ENCODE peak calls at places on chromosomes 12 and 14, in ten cellular contexts. K, Y, R, N, P, A, F, I, E and Q are unnamed samples.

GRCh38 chr12:59803735-59804134 is 207.9 kb downstream of the SLC16A7 start:
- DNase-seq in K (no peak), Y (no peak), R (no peak), N (no peak), P (no peak), A (no peak), F (no peak), I (peak), E (no peak), Q (no peak)

GRCh38 chr14:72544615-72545387 is 349.1 kb downstream of the DPF3 start:
- DNase-seq in K (no peak), Y (no peak), R (no peak), N (no peak), P (no peak), A (no peak), F (no peak), I (no peak), E (no peak), Q (peak)

GRCh38 chr14:64754685-64755084 is 50.5 kb downstream of the PLEKHG3 start:
- DNase-seq in K (no peak), Y (no peak), R (no peak), N (no peak), P (no peak), A (no peak), F (no peak), I (no peak), E (no peak), Q (no peak)

GRCh38 chr14:70788893-70789292 is 20.4 kb downstream of the MAP3K9 start:
- DNase-seq in K (no peak), Y (no peak), R (no peak), N (no peak), P (no peak), A (no peak), F (no peak), I (no peak), E (no peak), Q (no peak)

GRCh38 chr14:74952697-74953484 is 2.5 kb downstream of the PGF start:
- DNase-seq in K (no peak), Y (no peak), R (no peak), N (no peak), P (peak), A (no peak), F (no peak), I (no peak), E (no peak), Q (peak)

GRCh38 chr12:64760808-64761573 is 1.8 kb upstream of the GNS start:
- DNase-seq in K (no peak), Y (no peak), R (no peak), N (no peak), P (no peak), A (no peak), F (no peak), I (no peak), E (no peak), Q (no peak)

GRCh38 chr14:76844223-76844622 is 18.0 kb downstream of the LRRC74A start:
- DNase-seq in K (peak), Y (peak), R (no peak), N (no peak), P (no peak), A (no peak), F (peak), I (peak), E (peak), Q (no peak)

GRCh38 chr14:54805080-54805479 is 97.5 kb downstream of the GCH1 start:
- DNase-seq in K (no peak), Y (no peak), R (no peak), N (no peak), P (no peak), A (no peak), F (no peak), I (no peak), E (no peak), Q (no peak)

GRCh38 chr12:77943466-77943865 is 112.8 kb downstream of the NAV3 start:
- DNase-seq in K (no peak), Y (no peak), R (no peak), N (no peak), P (no peak), A (no peak), F (peak), I (peak), E (no peak), Q (no peak)

GRCh38 chr14:105528859-105529505 is 2.6 kb downstream of the TMEM121 start:
- DNase-seq in K (peak), Y (peak), R (no peak), N (no peak), P (no peak), A (no peak), F (no peak), I (no peak), E (peak), Q (no peak)